ENCODE peak calls at places on chromosomes 11 and 22, in seven cellular contexts. W, H, D, E, F, B and J are unnamed samples.

GRCh38 chr11:18802381-18803257 is 11.0 kb upstream of the PTPN5 start:
- DNase-seq in H (peak; percentile 62), F (peak; percentile 35), B (peak; percentile 57), W (no peak), D (peak; percentile 67), E (no peak), J (no peak)

GRCh38 chr22:45878051-45878764 is 98.8 kb downstream of the WNT7B start:
- DNase-seq in D (no peak), B (no peak), H (no peak), W (no peak), F (no peak), E (peak; percentile 38), J (peak; percentile 17)

GRCh38 chr11:7020183-7020917 is at the start of the genes NLRP14 and ZNF214:
- DNase-seq in E (peak; percentile 94), F (peak; percentile 90), B (peak; percentile 85), D (no peak), W (peak; percentile 91), H (peak; percentile 86), J (peak; percentile 82)

GRCh38 chr11:7595016-7595869 is 78.1 kb downstream of the CYB5R2 start:
- DNase-seq in B (no peak), W (no peak), F (no peak), D (peak; percentile 37), H (no peak), E (no peak), J (no peak)

GRCh38 chr11:110305169-110306018 is 9.0 kb upstream of the RDX start:
- DNase-seq in W (no peak), B (no peak), H (no peak), E (no peak), F (no peak), D (peak; percentile 95), J (no peak)

GRCh38 chr11:69337211-69337721 is 43.3 kb downstream of the MYEOV start:
- DNase-seq in F (no peak), H (no peak), E (no peak), D (no peak), B (peak; percentile 54), W (peak; percentile 55), J (peak; percentile 14)

GRCh38 chr11:45031912-45032519 is 81.3 kb upstream of the TP53I11 start:
- DNase-seq in D (no peak), B (no peak), E (no peak), F (no peak), H (no peak), W (no peak), J (no peak)

GRCh38 chr22:41766476-41766875 is 34.0 kb upstream of the CCDC134 start:
- DNase-seq in F (no peak), D (no peak), E (no peak), H (no peak), B (no peak), W (no peak), J (no peak)

GRCh38 chr11:110939471-110939870 is 227.2 kb upstream of the ARHGAP20 start:
- DNase-seq in D (no peak), B (no peak), E (no peak), H (no peak), W (no peak), F (no peak), J (no peak)

GRCh38 chr22:20509344-20510047 is 2.1 kb downstream of the MED15 start:
- DNase-seq in F (peak; percentile 87), B (peak; percentile 91), H (peak; percentile 62), D (peak; percentile 81), E (peak; percentile 80), W (no peak), J (peak; percentile 54)

GRCh38 chr22:39422101-39422500 is 22.5 kb downstream of the TAB1 start:
- DNase-seq in H (no peak), B (no peak), D (no peak), F (no peak), W (no peak), E (no peak), J (no peak)

GRCh38 chr11:27470166-27470565 is 2.4 kb downstream of the LGR4 start:
- DNase-seq in H (no peak), W (no peak), D (no peak), E (no peak), B (peak; percentile 18), F (no peak), J (no peak)

GRCh38 chr11:72962084-72962483 is 147.9 kb downstream of the ATG16L2 start:
- DNase-seq in B (no peak), D (no peak), H (no peak), W (no peak), F (no peak), E (no peak), J (no peak)

GRCh38 chr11:118084247-118084646 is 2.5 kb downstream of the SMIM35 start:
- DNase-seq in D (peak; percentile 42), H (no peak), F (peak; percentile 32), B (peak; percentile 17), E (no peak), W (no peak), J (no peak)

GRCh38 chr11:83625336-83625735 is 339.2 kb upstream of the CCDC90B start:
- DNase-seq in B (no peak), F (no peak), E (no peak), H (no peak), W (no peak), D (no peak), J (no peak)

GRCh38 chr11:73121692-73122091 is 20.4 kb downstream of the FCHSD2 start:
- DNase-seq in D (no peak), F (no peak), E (no peak), H (no peak), B (peak; percentile 8), W (no peak), J (no peak)

GRCh38 chr11:3807856-3808845 is at the start of gene PGAP2:
- DNase-seq in H (peak; percentile 75), W (peak; percentile 77), B (peak; percentile 43), F (peak; percentile 60), E (peak; percentile 83), D (peak; percentile 62), J (peak; percentile 35)

GRCh38 chr11:128697645-128698174 is 3.8 kb downstream of the FLI1 start:
- DNase-seq in W (no peak), E (no peak), D (no peak), B (no peak), H (no peak), F (no peak), J (no peak)

GRCh38 chr11:30521297-30522071 is 64.7 kb downstream of the MPPED2 start:
- DNase-seq in D (no peak), H (no peak), E (no peak), B (no peak), W (no peak), F (no peak), J (no peak)

GRCh38 chr22:47376322-47376700 is 613.9 kb downstream of the TBC1D22A start:
- DNase-seq in F (no peak), B (no peak), H (no peak), E (peak; percentile 24), W (no peak), D (no peak), J (no peak)

GRCh38 chr11:130737041-130737830 is 179.0 kb downstream of the SNX19 start:
- DNase-seq in E (no peak), D (peak; percentile 21), B (no peak), W (no peak), F (no peak), H (no peak), J (no peak)

GRCh38 chr11:128407962-128408361 is 179.4 kb downstream of the ETS1 start:
- DNase-seq in F (no peak), E (no peak), B (peak; percentile 93), D (peak; percentile 91), W (no peak), H (no peak), J (no peak)

GRCh38 chr22:49290711-49291110 is 537.0 kb downstream of the BRD1 start:
- DNase-seq in B (no peak), F (no peak), E (no peak), H (no peak), D (no peak), W (peak; percentile 42), J (no peak)

GRCh38 chr22:47842119-47842518 is 1079.7 kb downstream of the TBC1D22A start:
- DNase-seq in D (no peak), W (no peak), H (no peak), B (no peak), E (no peak), F (no peak), J (no peak)

GRCh38 chr22:27686534-27686933 is 115.0 kb downstream of the MN1 start:
- DNase-seq in W (no peak), F (peak; percentile 86), E (no peak), B (peak; percentile 64), D (peak; percentile 79), H (no peak), J (no peak)

GRCh38 chr11:77113382-77114088 is 10.9 kb downstream of the OMP start:
- DNase-seq in B (peak; percentile 35), E (no peak), D (no peak), F (no peak), H (peak; percentile 51), W (no peak), J (no peak)

GRCh38 chr11:94183886-94184264 is 55.2 kb downstream of the PANX1 start:
- DNase-seq in D (peak; percentile 42), W (no peak), E (peak; percentile 71), F (peak; percentile 25), H (peak; percentile 86), B (no peak), J (peak; percentile 37)

GRCh38 chr11:72575533-72576170 is 98.6 kb downstream of the PDE2A start:
- DNase-seq in H (no peak), B (no peak), E (no peak), F (no peak), W (no peak), D (no peak), J (no peak)

GRCh38 chr22:47013861-47014635 is 251.6 kb downstream of the TBC1D22A start:
- DNase-seq in H (no peak), W (no peak), F (no peak), E (no peak), D (no peak), B (no peak), J (no peak)

GRCh38 chr11:43986327-43986726 is 43.9 kb downstream of the C11orf96 start:
- DNase-seq in W (no peak), B (no peak), D (no peak), H (no peak), E (no peak), F (no peak), J (no peak)
- TF ChIP-seq CTCF in W (no peak), B (no peak), D (no peak), H (no peak), E (no peak), F (no peak), J (no peak)

GRCh38 chr11:103465555-103466140 is 356.4 kb downstream of the DYNC2H1 start:
- DNase-seq in E (no peak), B (no peak), H (no peak), F (no peak), W (no peak), D (no peak), J (no peak)

GRCh38 chr11:103464420-103464819 is 355.2 kb downstream of the DYNC2H1 start:
- DNase-seq in D (no peak), W (no peak), B (no peak), E (no peak), H (no peak), F (no peak), J (no peak)
- TF ChIP-seq CTCF in D (peak; percentile 16), W (no peak), B (peak; percentile 55), E (no peak), H (no peak), F (no peak), J (no peak)

GRCh38 chr11:10514210-10514609 is 26.8 kb downstream of the RNF141 start:
- DNase-seq in D (no peak), H (no peak), E (no peak), W (no peak), F (no peak), B (no peak), J (no peak)
- TF ChIP-seq CTCF in D (peak; percentile 60), H (peak; percentile 57), E (peak; percentile 36), W (peak; percentile 65), F (peak; percentile 41), B (peak; percentile 81), J (no peak)

GRCh38 chr22:19131685-19132015 is 542 bp downstream of the TSSK2 start:
- DNase-seq in H (no peak), F (no peak), W (no peak), E (no peak), B (no peak), D (no peak), J (no peak)
- TF ChIP-seq CTCF in H (no peak), F (no peak), W (no peak), E (no peak), B (no peak), D (no peak), J (no peak)